ENCODE peak calls at places on chromosomes 7 and 10, in four cellular contexts. W is HepG2, Q is thoracic aorta, E is hepatocyte. S is an unnamed sample.

GRCh38 chr7:2598175-2598823 is 33.5 kb upstream of the TTYH3 start:
- DNase-seq in W (no peak), Q (no peak), E (no peak), S (no peak)

GRCh38 chr7:124310934-124311390 is 278.1 kb upstream of the TMEM229A start:
- DNase-seq in W (no peak), Q (no peak), E (no peak), S (no peak)

GRCh38 chr7:2930310-2931033 is 86.4 kb upstream of the GNA12 start:
- DNase-seq in W (no peak), Q (no peak), E (no peak), S (no peak)

GRCh38 chr10:77604063-77604462 is 33.5 kb downstream of the KCNMA1 start:
- DNase-seq in W (no peak), Q (no peak), E (no peak), S (no peak)

GRCh38 chr10:84177541-84178386 is 4.2 kb downstream of the GPR15LG start:
- DNase-seq in W (no peak), Q (no peak), E (no peak), S (no peak)

GRCh38 chr10:91907914-91908357 is 1.4 kb downstream of the FGFBP3 start:
- DNase-seq in W (no peak), Q (no peak), E (peak), S (no peak)

GRCh38 chr10:12050528-12050927 is 7.9 kb upstream of the UPF2 start:
- DNase-seq in W (no peak), Q (no peak), E (no peak), S (no peak)

GRCh38 chr10:103808784-103809183 is 46.6 kb downstream of the SH3PXD2A start:
- DNase-seq in W (no peak), Q (no peak), E (no peak), S (peak)

GRCh38 chr7:21314954-21315353 is 112.9 kb upstream of the SP4 start:
- DNase-seq in W (no peak), Q (no peak), E (no peak), S (no peak)

GRCh38 chr7:41870505-41871138 is 167.7 kb upstream of the INHBA start:
- DNase-seq in W (no peak), Q (no peak), E (no peak), S (no peak)

GRCh38 chr7:110573862-110574528 is 516.9 kb upstream of the LRRN3 start:
- DNase-seq in W (peak), Q (no peak), E (peak), S (no peak)

GRCh38 chr7:81684513-81685262 is 85.2 kb downstream of the HGF start:
- DNase-seq in W (peak), Q (peak), E (peak), S (no peak)

GRCh38 chr10:62038609-62039190 is 137.2 kb downstream of the ARID5B start:
- DNase-seq in W (peak), Q (no peak), E (peak), S (peak)

GRCh38 chr10:93873427-93874115 is 20.2 kb upstream of the SLC35G1 start:
- DNase-seq in W (no peak), Q (no peak), E (peak), S (no peak)

GRCh38 chr10:124601016-124601415 is 139.4 kb downstream of the LHPP start:
- DNase-seq in W (no peak), Q (no peak), E (no peak), S (no peak)

GRCh38 chr10:124180947-124181549 is 87.7 kb upstream of the CHST15 start:
- DNase-seq in W (no peak), Q (no peak), E (no peak), S (no peak)

GRCh38 chr7:142916508-142916907 is 17.0 kb downstream of the TRPV5 start:
- DNase-seq in W (no peak), Q (no peak), E (no peak), S (no peak)

GRCh38 chr7:47513741-47514241 is 68.1 kb downstream of the TNS3 start:
- DNase-seq in W (no peak), Q (no peak), E (peak), S (no peak)

GRCh38 chr10:133260895-133261725 is 15.6 kb downstream of the ADAM8 start:
- DNase-seq in W (no peak), Q (no peak), E (peak), S (no peak)

GRCh38 chr7:108418941-108419340 is 37.3 kb downstream of the NRCAM start:
- DNase-seq in W (no peak), Q (no peak), E (no peak), S (no peak)

GRCh38 chr7:108417926-108418325 is 38.3 kb downstream of the NRCAM start:
- DNase-seq in W (no peak), Q (no peak), E (no peak), S (no peak)

GRCh38 chr7:108419961-108420360 is 36.3 kb downstream of the NRCAM start:
- DNase-seq in W (no peak), Q (no peak), E (no peak), S (no peak)

GRCh38 chr7:108415821-108416536 is 40.3 kb downstream of the NRCAM start:
- DNase-seq in W (no peak), Q (no peak), E (no peak), S (no peak)

DNA sequence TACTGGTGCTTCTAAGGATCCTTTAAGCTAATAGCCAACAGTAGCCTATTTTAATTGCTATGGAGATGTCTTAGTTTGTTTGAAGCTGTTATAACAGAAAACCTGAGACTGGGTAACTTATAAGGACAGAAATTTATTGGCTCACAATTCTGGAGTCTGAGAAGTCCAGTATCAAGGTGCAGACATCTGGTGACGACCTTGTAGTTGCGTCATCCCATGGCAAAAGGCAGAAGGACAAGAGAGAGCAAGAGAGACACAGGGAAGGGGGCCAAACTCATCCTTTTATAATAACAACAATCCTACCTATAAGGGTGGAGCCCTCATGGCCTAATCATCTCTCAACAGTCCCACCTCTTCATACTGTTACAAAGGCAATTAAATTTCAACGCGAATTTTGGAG is 39.1 kb downstream of the NRCAM start:
- DNase-seq in W (no peak), Q (no peak), E (no peak), S (no peak)
- H3K4me3 ChIP-seq in W (no peak), Q (no peak), E (no peak), S (no peak)

GRCh38 chr10:95201736-95202135 is 7.7 kb downstream of the ACSM6 start:
- DNase-seq in W (peak), Q (no peak), E (no peak), S (no peak)
- TF ChIP-seq CTCF in W (peak), Q (no peak), E (no peak), S (no peak)

DNA sequence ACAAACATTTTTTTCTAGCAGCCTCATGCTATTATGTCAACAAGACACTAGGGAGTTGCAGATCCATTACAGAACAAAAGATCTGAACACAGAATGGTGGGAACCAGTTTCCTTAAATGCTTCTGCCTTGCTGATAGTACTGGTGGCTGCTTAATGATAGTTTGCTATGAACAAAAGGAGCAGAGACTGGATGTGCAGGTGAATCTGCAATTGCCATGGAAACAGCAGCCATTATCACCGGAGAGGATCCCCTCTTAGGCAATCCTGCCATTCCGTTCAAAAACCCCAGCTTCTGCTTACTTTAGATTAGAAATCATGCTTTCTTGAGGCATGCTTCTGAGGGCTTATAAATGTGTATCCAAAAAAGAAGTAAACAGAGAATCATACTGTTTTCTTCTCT is 80.0 kb upstream of the PRKAR2B start:
- DNase-seq in W (no peak), Q (no peak), E (no peak), S (no peak)
- H3K4me3 ChIP-seq in W (no peak), Q (no peak), E (no peak), S (no peak)

GRCh38 chr7:73742338-73742752 is 3.7 kb upstream of the ABHD11 start:
- DNase-seq in W (no peak), Q (no peak), E (peak), S (no peak)

GRCh38 chr7:73741600-73741999 is 3.0 kb upstream of the ABHD11 start:
- DNase-seq in W (no peak), Q (no peak), E (no peak), S (no peak)

GRCh38 chr7:73740212-73740611 is 1.6 kb upstream of the ABHD11 start:
- DNase-seq in W (no peak), Q (no peak), E (no peak), S (no peak)

GRCh38 chr7:73740771-73741170 is 2.2 kb upstream of the ABHD11 start:
- DNase-seq in W (no peak), Q (no peak), E (peak), S (no peak)

DNA sequence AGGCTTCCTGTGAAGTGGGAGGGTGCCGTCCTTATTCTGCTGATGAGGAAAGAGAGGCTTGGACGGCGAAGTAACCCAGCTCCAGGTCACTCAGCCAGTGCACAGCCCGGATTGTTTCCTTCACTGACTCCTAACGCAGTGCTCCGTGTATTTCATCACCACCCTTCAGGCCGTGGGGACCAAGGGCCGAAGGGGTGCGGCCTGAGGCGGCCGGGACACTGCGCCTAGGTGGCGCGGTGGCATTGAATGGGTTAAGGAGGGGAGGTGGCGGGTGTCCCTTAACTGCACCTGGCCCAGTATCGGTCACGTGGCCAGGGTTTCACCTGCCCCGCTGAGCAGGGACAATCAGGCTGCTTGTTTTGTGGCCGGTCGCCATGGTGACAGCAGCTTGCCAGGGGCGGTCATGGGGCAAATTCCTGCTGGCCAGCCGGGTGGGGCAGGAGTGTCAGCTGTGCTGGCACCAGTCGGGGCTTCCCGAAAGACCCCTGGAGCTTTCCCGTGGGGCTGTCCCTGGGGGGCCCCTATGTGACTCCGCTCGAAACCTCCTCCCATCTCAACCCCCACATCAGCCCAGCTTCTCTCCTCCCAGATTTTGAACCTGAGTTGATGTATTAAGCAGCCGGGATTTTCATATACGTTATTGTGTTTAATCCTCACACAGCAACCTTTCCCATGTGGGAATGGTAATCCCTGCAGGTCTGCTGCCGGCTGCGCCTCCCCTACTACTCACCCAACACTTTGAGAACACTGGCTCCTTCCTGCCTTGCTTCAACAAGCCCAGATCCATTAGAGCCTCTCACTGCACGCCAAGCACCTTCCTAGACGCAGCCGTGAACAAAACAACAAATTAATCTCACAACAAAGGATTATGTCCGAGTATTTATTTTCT is 4.4 kb upstream of the ABHD11 start:
- DNase-seq in W (peak), Q (no peak), E (peak), S (peak)
- TF ChIP-seq CTCF in W (no peak), Q (no peak), E (no peak), S (no peak)

DNA sequence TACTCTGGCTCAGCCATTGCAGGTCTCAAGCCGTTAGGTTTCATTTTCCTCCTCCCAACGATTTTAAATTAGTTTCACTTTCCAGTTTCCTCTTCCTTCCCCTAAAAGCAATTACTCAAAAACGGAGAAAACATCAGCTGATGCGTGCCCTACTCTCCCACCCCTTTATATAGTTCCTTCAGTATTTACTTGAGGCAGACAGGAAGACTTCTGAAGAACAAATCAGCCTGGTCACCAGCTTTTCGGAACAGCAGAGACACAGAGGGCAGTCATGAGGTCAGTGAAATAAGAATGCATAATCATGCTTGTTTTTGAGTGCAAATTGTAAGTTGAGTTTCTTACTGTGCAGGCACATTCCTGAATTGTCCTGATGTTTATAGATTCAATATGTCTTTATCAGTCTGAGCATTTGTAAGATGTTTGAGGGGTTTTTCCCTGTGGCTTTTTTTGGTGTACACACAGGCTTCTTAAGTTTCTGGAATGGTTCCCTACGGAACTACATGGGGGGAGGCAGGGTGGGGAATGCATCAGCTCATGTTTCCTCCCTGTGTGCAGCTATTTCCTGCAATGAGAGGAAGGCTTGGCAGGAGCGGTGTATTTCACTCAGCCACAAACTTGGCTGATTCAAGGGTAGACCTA is at the start of gene IFIT3:
- DNase-seq in W (peak), Q (no peak), E (peak), S (no peak)
- H3K4me3 ChIP-seq in W (peak), Q (peak), E (peak), S (peak)

GRCh38 chr10:71765176-71765906 is 8.0 kb downstream of the VSIR start:
- DNase-seq in W (peak), Q (no peak), E (no peak), S (no peak)

GRCh38 chr10:71761105-71761511 is 12.2 kb downstream of the VSIR start:
- DNase-seq in W (no peak), Q (no peak), E (no peak), S (no peak)

GRCh38 chr10:71763352-71764127 is 9.8 kb downstream of the VSIR start:
- DNase-seq in W (no peak), Q (no peak), E (no peak), S (no peak)

GRCh38 chr10:71762324-71762723 is 11.0 kb downstream of the VSIR start:
- DNase-seq in W (no peak), Q (no peak), E (no peak), S (no peak)

DNA sequence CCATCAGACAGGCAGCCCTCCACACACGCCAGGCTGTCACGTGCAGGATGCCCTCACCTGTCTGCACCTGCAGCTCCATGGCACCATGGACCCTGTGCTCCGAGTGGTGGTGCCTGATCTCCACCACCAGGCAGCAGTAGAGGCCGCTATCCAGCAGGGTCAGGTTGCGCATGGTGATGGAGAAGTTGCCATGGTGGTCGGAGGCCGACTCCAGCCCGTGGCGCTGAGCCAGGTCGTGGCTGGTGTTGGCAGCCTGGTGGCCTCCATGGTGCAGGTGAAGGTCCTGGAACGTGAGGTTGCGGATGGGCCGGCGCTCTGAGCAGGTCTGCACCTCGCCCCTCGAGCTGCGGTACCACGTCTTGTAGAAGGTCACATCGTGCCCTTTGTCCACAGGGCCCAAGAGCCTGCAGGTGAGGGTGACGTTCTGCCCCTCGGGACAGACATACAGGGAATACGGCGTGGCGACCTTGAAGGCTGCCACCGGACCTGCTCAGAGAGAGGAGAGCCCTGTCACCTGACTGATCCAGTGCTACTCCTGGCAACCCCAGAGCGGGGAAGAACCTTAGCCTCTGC is 11.7 kb downstream of the VSIR start:
- DNase-seq in W (no peak), Q (no peak), E (no peak), S (no peak)
- TF ChIP-seq CTCF in W (peak), Q (no peak), E (no peak), S (no peak)

GRCh38 chr10:17647316-17647715 is 3.4 kb downstream of the STAM start:
- DNase-seq in W (no peak), Q (no peak), E (no peak), S (no peak)

GRCh38 chr10:17645591-17646345 is 1.8 kb downstream of the STAM start:
- DNase-seq in W (peak), Q (no peak), E (peak), S (no peak)

GRCh38 chr10:17643755-17644484 is at the start of gene STAM:
- DNase-seq in W (peak), Q (peak), E (peak), S (peak)

GRCh38 chr10:17643339-17643754 is 604 bp upstream of the STAM start:
- DNase-seq in W (peak), Q (peak), E (peak), S (no peak)

DNA sequence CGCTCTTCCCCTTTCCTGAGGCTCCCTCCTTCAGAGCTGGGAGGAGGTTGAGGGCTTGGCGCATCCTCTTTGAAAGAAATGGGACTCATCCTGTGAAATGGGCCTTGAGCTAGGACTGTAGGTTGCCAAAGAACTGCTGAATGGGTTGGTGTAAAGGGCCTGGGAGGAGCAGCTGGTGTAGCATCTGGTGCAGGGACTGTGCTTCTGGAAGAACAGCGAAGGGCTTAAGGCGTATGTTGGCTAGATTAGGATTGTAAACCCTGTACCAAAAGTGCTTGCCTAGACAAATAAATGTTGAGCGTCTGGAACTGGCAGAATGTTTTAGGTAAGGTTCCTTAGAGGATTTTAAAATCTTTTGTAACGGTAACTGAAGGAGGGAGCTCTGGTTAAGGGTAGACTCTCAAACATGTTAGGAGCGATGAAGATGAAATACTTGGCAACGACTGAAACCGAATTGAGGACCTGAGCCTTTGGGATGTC is 574 bp downstream of the STAM start:
- DNase-seq in W (no peak), Q (no peak), E (peak), S (no peak)
- H3K4me3 ChIP-seq in W (peak), Q (peak), E (peak), S (peak)

DNA sequence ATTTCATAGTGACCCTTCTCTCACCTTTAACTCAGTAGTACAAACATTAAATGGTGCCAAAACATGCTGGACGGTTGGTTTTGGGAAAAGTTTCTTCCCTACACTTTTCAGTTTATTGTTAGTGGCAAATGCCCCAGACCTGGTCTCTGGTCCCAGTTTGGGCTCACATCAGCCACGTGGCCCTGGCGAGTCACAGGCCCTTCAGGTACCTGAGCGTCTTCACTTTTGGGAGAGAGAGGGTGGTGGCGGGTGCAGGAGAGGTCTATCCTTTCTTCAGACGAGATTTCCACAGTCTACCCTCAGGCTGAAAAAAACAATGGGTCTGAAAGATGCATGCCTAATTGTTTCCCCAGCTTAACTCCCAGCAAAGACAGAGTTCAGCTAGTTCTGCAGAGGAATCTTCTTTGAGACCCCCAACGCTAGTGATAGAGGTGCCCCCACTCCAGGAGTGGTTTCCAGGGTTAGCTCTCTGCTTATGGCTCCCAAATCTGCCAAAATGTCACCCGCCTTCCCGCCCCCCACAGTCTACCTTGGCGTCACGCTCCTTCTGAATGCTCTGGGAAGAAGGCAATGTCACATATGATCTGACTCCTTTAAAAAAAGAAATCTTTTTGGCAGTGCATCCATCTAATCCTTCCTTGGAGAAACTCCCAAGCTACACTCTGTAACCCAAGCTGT is 384.8 kb upstream of the FOXK1 start:
- DNase-seq in W (no peak), Q (no peak), E (no peak), S (no peak)
- TF ChIP-seq CTCF in W (no peak), Q (no peak), E (no peak), S (no peak)